ENCODE peak calls at places on chromosomes 7 and 10, in six cellular contexts. Q is DMS53; N is cardiac fibroblast; E is AG10803; H is central memory CD4-positive, alpha-beta T cell; C is stimulated activated CD8-positive, alpha-beta memory T cell treated with anti-CD3 and anti-CD28 coated beads, Interleukin-12 subunit alpha, Interleukin-12 subunit beta, amount 100 ng/mL, for 1 hour. U is an unnamed sample.

GRCh38 chr7:46747869-46748576 is 827.0 kb upstream of the IGFBP3 start:
- DNase-seq in H (no peak), Q (no peak), C (no peak), E (no peak), N (no peak), U (no peak)

GRCh38 chr7:105849122-105849855 is 27.1 kb downstream of the ATXN7L1 start:
- DNase-seq in E (no peak), N (no peak), H (peak), Q (peak), C (peak), U (no peak)

GRCh38 chr10:124680675-124681074 is 63.5 kb downstream of the FAM53B start:
- DNase-seq in N (no peak), Q (no peak), E (no peak), C (no peak), H (no peak), U (peak)

GRCh38 chr10:28503114-28503513 is 29.8 kb upstream of the WAC start:
- DNase-seq in N (peak), E (peak), Q (peak), H (no peak), C (no peak), U (peak)

GRCh38 chr7:93622036-93622714 is 47.7 kb upstream of the CALCR start:
- DNase-seq in H (no peak), C (no peak), E (peak), N (peak), Q (peak), U (no peak)

GRCh38 chr10:120987359-120987758 is 136.2 kb downstream of the WDR11 start:
- DNase-seq in E (no peak), Q (no peak), C (no peak), H (no peak), N (no peak), U (no peak)

GRCh38 chr10:89555688-89556445 is 20.5 kb upstream of the SLC16A12 start:
- DNase-seq in C (no peak), Q (no peak), H (no peak), N (peak), E (peak), U (no peak)

GRCh38 chr10:89466599-89467035 is 52.2 kb downstream of the IFIT5 start:
- DNase-seq in Q (peak), E (peak), N (peak), C (no peak), H (no peak), U (no peak)

GRCh38 chr7:36784991-36785940 is 61.0 kb upstream of the AOAH start:
- DNase-seq in Q (no peak), N (peak), C (peak), E (no peak), H (peak), U (no peak)

GRCh38 chr7:81925530-81925929 is 155.7 kb upstream of the HGF start:
- DNase-seq in C (no peak), H (no peak), N (no peak), E (no peak), Q (peak), U (no peak)

GRCh38 chr10:15262036-15262713 is 93.7 kb upstream of the NMT2 start:
- DNase-seq in N (peak), E (peak), Q (peak), C (no peak), H (no peak), U (peak)

GRCh38 chr7:19079066-19079465 is 38.4 kb downstream of the TWIST1 start:
- DNase-seq in E (peak), C (no peak), H (no peak), Q (no peak), N (peak), U (no peak)

GRCh38 chr10:76558996-76559888 is 1078.4 kb downstream of the KCNMA1 start:
- DNase-seq in H (no peak), C (no peak), N (peak), Q (no peak), E (peak), U (peak)

GRCh38 chr10:34088208-34088794 is 726.8 kb downstream of the PARD3 start:
- DNase-seq in C (no peak), N (no peak), E (no peak), H (no peak), Q (no peak), U (no peak)

GRCh38 chr10:3197354-3198003 is 24.9 kb upstream of the PITRM1 start:
- DNase-seq in C (peak), Q (peak), E (peak), H (peak), N (peak), U (peak)

GRCh38 chr10:86684305-86684704 is 16.0 kb downstream of the LDB3 start:
- DNase-seq in C (no peak), H (no peak), Q (peak), N (peak), E (no peak), U (peak)

GRCh38 chr10:71484352-71484751 is 87.6 kb downstream of the CDH23 start:
- DNase-seq in C (no peak), E (no peak), H (no peak), Q (no peak), N (no peak), U (no peak)

GRCh38 chr10:112963835-112964234 is 13.8 kb downstream of the TCF7L2 start:
- DNase-seq in Q (no peak), E (peak), N (no peak), H (no peak), C (no peak), U (no peak)

GRCh38 chr10:31136386-31136785 is 104.7 kb upstream of the ZNF438 start:
- DNase-seq in Q (no peak), E (no peak), N (no peak), H (no peak), C (no peak), U (no peak)

GRCh38 chr10:96250349-96250748 is 21.0 kb downstream of the BLNK start:
- DNase-seq in N (no peak), H (no peak), Q (peak), C (no peak), E (no peak), U (no peak)

GRCh38 chr10:126836009-126836408 is 69.2 kb upstream of the DOCK1 start:
- DNase-seq in Q (no peak), H (no peak), E (no peak), C (no peak), N (no peak), U (no peak)

GRCh38 chr10:71725998-71726672 is 6.6 kb upstream of the C10orf105 start:
- DNase-seq in H (peak), C (peak), Q (peak), N (peak), E (peak), U (peak)

GRCh38 chr10:124222298-124223000 is 129.1 kb upstream of the CHST15 start:
- DNase-seq in C (no peak), E (no peak), N (peak), Q (no peak), H (no peak), U (peak)

GRCh38 chr7:54179321-54180029 is 362.7 kb upstream of the VSTM2A start:
- DNase-seq in Q (no peak), N (no peak), E (no peak), C (no peak), H (no peak), U (no peak)

GRCh38 chr7:105602325-105603305 is 21.3 kb upstream of the EFCAB10 start:
- DNase-seq in Q (no peak), N (peak), E (peak), H (no peak), C (no peak), U (no peak)

GRCh38 chr10:14588084-14588937 is 186.4 kb downstream of the FAM107B start:
- DNase-seq in Q (no peak), E (peak), H (peak), N (peak), C (no peak), U (peak)

GRCh38 chr7:506391-506831 is 13.2 kb downstream of the PDGFA start:
- DNase-seq in Q (no peak), H (no peak), C (no peak), N (no peak), E (no peak), U (no peak)

GRCh38 chr7:150372271-150373048 is 3.8 kb downstream of the REPIN1 start:
- DNase-seq in H (no peak), C (no peak), E (no peak), Q (no peak), N (no peak), U (peak)

GRCh38 chr7:82057476-82057875 is 287.6 kb upstream of the HGF start:
- DNase-seq in H (no peak), C (no peak), E (no peak), Q (peak), N (peak), U (no peak)

GRCh38 chr7:15801565-15801964 is 115.1 kb upstream of the MEOX2 start:
- DNase-seq in E (peak), C (no peak), H (no peak), N (peak), Q (no peak), U (peak)

GRCh38 chr10:22655312-22655973 is 58.9 kb downstream of the PIP4K2A start:
- DNase-seq in H (peak), Q (peak), E (peak), N (peak), C (no peak), U (no peak)

GRCh38 chr7:44912775-44913347 is 27.5 kb upstream of the PURB start:
- DNase-seq in C (no peak), E (no peak), H (no peak), N (peak), Q (peak), U (no peak)